ENCODE peak calls at places on chromosomes 6 and 20, in ten cellular contexts. R is neural crest cell; U is HEK293T; B is hypothalamus; T is left ventricle myocardium inferior; C is Jurkat, Clone E6-1; F is naive thymus-derived CD4-positive, alpha-beta T cell; Q is activated naive CD8-positive, alpha-beta T cell treated with anti-CD3 and anti-CD28 coated beads for 36 hours; V is left cardiac atrium; D is NCI-H2029. Y is an unnamed sample.

GRCh38 chr6:125546827-125547226 is 202.6 kb upstream of the HEY2 start:
- DNase-seq in R (no peak), U (peak; percentile 52), B (no peak), T (no peak), C (peak; percentile 1), F (no peak), Q (no peak), V (no peak), D (peak; percentile 43), Y (no peak)

GRCh38 chr6:155371230-155371629 is 56.9 kb upstream of the TFB1M start:
- DNase-seq in R (no peak), U (no peak), B (no peak), T (no peak), C (no peak), F (no peak), Q (no peak), V (no peak), D (no peak), Y (no peak)

GRCh38 chr6:149060300-149060984 is 257.1 kb upstream of the TAB2 start:
- DNase-seq in R (no peak), U (peak; percentile 51), B (no peak), T (peak; percentile 24), C (peak; percentile 52), F (peak; percentile 27), Q (peak; percentile 47), V (peak; percentile 26), D (no peak), Y (no peak)

GRCh38 chr6:42403415-42403814 is 48.3 kb downstream of the TRERF1 start:
- DNase-seq in R (no peak), U (no peak), B (no peak), T (no peak), C (no peak), F (no peak), Q (no peak), V (no peak), D (no peak), Y (no peak)

GRCh38 chr6:112360498-112360897 is 13.4 kb downstream of the RFPL4B start:
- DNase-seq in R (no peak), U (no peak), B (no peak), T (no peak), C (no peak), F (no peak), Q (no peak), V (peak; percentile 43), D (peak; percentile 10), Y (no peak)

GRCh38 chr20:1273366-1273765 is 7.3 kb downstream of the SNPH start:
- DNase-seq in R (no peak), U (no peak), B (no peak), T (no peak), C (no peak), F (no peak), Q (no peak), V (no peak), D (no peak), Y (no peak)

GRCh38 chr6:111715321-111715720 is 109.6 kb upstream of the TRAF3IP2 start:
- DNase-seq in R (no peak), U (no peak), B (no peak), T (no peak), C (no peak), F (peak; percentile 72), Q (no peak), V (no peak), D (peak; percentile 99), Y (no peak)

GRCh38 chr20:62583424-62583920 is 58.8 kb upstream of the SLCO4A1 start:
- DNase-seq in R (no peak), U (no peak), B (no peak), T (no peak), C (no peak), F (no peak), Q (no peak), V (no peak), D (no peak), Y (no peak)

GRCh38 chr20:3796477-3797225 is 541 bp downstream of the CDC25B start:
- DNase-seq in R (no peak), U (no peak), B (no peak), T (no peak), C (no peak), F (no peak), Q (no peak), V (no peak), D (no peak), Y (no peak)

GRCh38 chr6:46170357-46171289 is at the start of gene ENPP5:
- DNase-seq in R (peak; percentile 58), U (peak; percentile 89), B (peak; percentile 35), T (peak; percentile 73), C (no peak), F (peak; percentile 69), Q (peak; percentile 81), V (peak; percentile 80), D (peak; percentile 92), Y (no peak)

GRCh38 chr6:44056392-44057237 is 70.6 kb downstream of the MRPL14 start:
- DNase-seq in R (no peak), U (no peak), B (no peak), T (peak; percentile 72), C (no peak), F (no peak), Q (no peak), V (peak; percentile 88), D (no peak), Y (no peak)

GRCh38 chr20:13046409-13046808 is 37.6 kb downstream of the SPTLC3 start:
- DNase-seq in R (no peak), U (no peak), B (no peak), T (no peak), C (no peak), F (no peak), Q (no peak), V (no peak), D (no peak), Y (no peak)

GRCh38 chr20:46206025-46206424 is 87.9 kb downstream of the CD40 start:
- DNase-seq in R (no peak), U (no peak), B (no peak), T (peak; percentile 36), C (no peak), F (no peak), Q (no peak), V (peak; percentile 48), D (no peak), Y (peak; percentile 98)